ENCODE peak calls at places on chromosomes 13 and 19, in five cellular contexts. T, N, Z, E and R are unnamed samples.
A peak's percentile ranks its signal among the peaks of the same experiment; 100 is the strongest.

GRCh38 chr13:77583551-77583950 is 48.0 kb downstream of the SCEL start:
- DNase-seq in T (no peak), N (no peak), Z (no peak), E (no peak), R (no peak)

GRCh38 chr19:1567848-1568227 is 287 bp downstream of the MEX3D start:
- DNase-seq in T (no peak), N (no peak), Z (no peak), E (no peak), R (no peak)

GRCh38 chr19:4877753-4878490 is 10.5 kb upstream of the PLIN3 start:
- DNase-seq in T (no peak), N (no peak), Z (peak; percentile 76), E (no peak), R (no peak)

GRCh38 chr13:30394798-30395191 is 27.5 kb upstream of the UBE2L5 start:
- DNase-seq in T (no peak), N (no peak), Z (no peak), E (no peak), R (no peak)

GRCh38 chr13:75704194-75704941 is 68.2 kb downstream of the LMO7 start:
- DNase-seq in T (no peak), N (no peak), Z (no peak), E (no peak), R (no peak)

GRCh38 chr13:38753878-38754277 is 67.0 kb downstream of the FREM2 start:
- DNase-seq in T (no peak), N (no peak), Z (no peak), E (no peak), R (no peak)

GRCh38 chr13:99045396-99045795 is 67.5 kb upstream of the DOCK9 start:
- DNase-seq in T (no peak), N (no peak), Z (no peak), E (no peak), R (no peak)

GRCh38 chr13:77465595-77466195 is 69.8 kb upstream of the SCEL start:
- DNase-seq in T (no peak), N (no peak), Z (no peak), E (no peak), R (no peak)

GRCh38 chr13:98195054-98195791 is 18.2 kb upstream of the RNF113B start:
- DNase-seq in T (no peak), N (no peak), Z (no peak), E (peak; percentile 48), R (no peak)

GRCh38 chr13:25973085-25973484 is 78.7 kb downstream of the SHISA2 start:
- DNase-seq in T (no peak), N (no peak), Z (no peak), E (no peak), R (no peak)

GRCh38 chr13:76016799-76017198 is 380.7 kb downstream of the LMO7 start:
- DNase-seq in T (no peak), N (peak; percentile 6), Z (no peak), E (peak; percentile 26), R (peak; percentile 4)

GRCh38 chr13:32984857-32985626 is 31.2 kb upstream of the KL start:
- DNase-seq in T (peak; percentile 54), N (no peak), Z (no peak), E (no peak), R (no peak)

GRCh38 chr19:30743702-30744101 is 371.5 kb downstream of the ZNF536 start:
- DNase-seq in T (no peak), N (no peak), Z (no peak), E (no peak), R (no peak)

GRCh38 chr19:42323852-42324654 is 1.4 kb upstream of the MEGF8 start:
- DNase-seq in T (no peak), N (no peak), Z (no peak), E (no peak), R (no peak)

GRCh38 chr19:9615828-9616227 is 5.2 kb downstream of the ZNF561 start:
- DNase-seq in T (no peak), N (no peak), Z (no peak), E (no peak), R (no peak)

GRCh38 chr13:49319555-49320350 is 72.0 kb downstream of the CDADC1 start:
- DNase-seq in T (no peak), N (no peak), Z (no peak), E (no peak), R (no peak)

GRCh38 chr13:113364933-113365371 is 1.0 kb upstream of the GRTP1 start:
- DNase-seq in T (no peak), N (no peak), Z (no peak), E (peak; percentile 27), R (no peak)

GRCh38 chr13:57250472-57250871 is 83.5 kb downstream of the PRR20E start:
- DNase-seq in T (no peak), N (no peak), Z (no peak), E (no peak), R (no peak)

GRCh38 chr19:30254214-30254613 is 118.0 kb upstream of the ZNF536 start:
- DNase-seq in T (no peak), N (no peak), Z (no peak), E (no peak), R (no peak)

GRCh38 chr13:98246538-98247172 is 69.6 kb upstream of the RNF113B start:
- DNase-seq in T (no peak), N (no peak), Z (no peak), E (no peak), R (no peak)

GRCh38 chr13:52356327-52356726 is 49.6 kb downstream of the THSD1 start:
- DNase-seq in T (no peak), N (no peak), Z (no peak), E (no peak), R (peak; percentile 39)

GRCh38 chr19:10389863-10390262 is 9.5 kb upstream of the TYK2 start:
- DNase-seq in T (no peak), N (no peak), Z (no peak), E (no peak), R (no peak)

GRCh38 chr13:93847162-93847561 is 620.6 kb downstream of the GPC6 start:
- DNase-seq in T (peak; percentile 1), N (no peak), Z (no peak), E (no peak), R (peak; percentile 19)

GRCh38 chr19:56608274-56608964 is 13.3 kb downstream of the ZNF71 start:
- DNase-seq in T (no peak), N (no peak), Z (no peak), E (no peak), R (no peak)

GRCh38 chr19:7917292-7918061 is 2.7 kb upstream of the SNAPC2 start:
- DNase-seq in T (peak; percentile 65), N (no peak), Z (peak; percentile 73), E (no peak), R (no peak)

GRCh38 chr13:46197299-46197975 is 14.3 kb upstream of the LRRC63 start:
- DNase-seq in T (no peak), N (no peak), Z (no peak), E (no peak), R (no peak)

GRCh38 chr19:49764341-49764740 is 1.2 kb upstream of the TSKS start:
- DNase-seq in T (no peak), N (no peak), Z (no peak), E (no peak), R (no peak)

GRCh38 chr13:20369886-20370361 is 137.8 kb upstream of the GJB6 start:
- DNase-seq in T (no peak), N (no peak), Z (no peak), E (no peak), R (no peak)

GRCh38 chr19:41366089-41366488 is 2.1 kb upstream of the B9D2 start:
- DNase-seq in T (peak; percentile 78), N (no peak), Z (no peak), E (no peak), R (no peak)

GRCh38 chr19:46529622-46530451 is 34.2 kb upstream of the PNMA8B start:
- DNase-seq in T (peak; percentile 89), N (peak; percentile 23), Z (peak; percentile 82), E (peak; percentile 69), R (peak; percentile 40)

GRCh38 chr19:4654437-4655361 is 15.4 kb downstream of the TNFAIP8L1 start:
- DNase-seq in T (no peak), N (no peak), Z (no peak), E (no peak), R (no peak)

GRCh38 chr13:89076622-89077021 is 1405.5 kb downstream of the SLITRK5 start:
- DNase-seq in T (no peak), N (no peak), Z (no peak), E (no peak), R (no peak)

GRCh38 chr13:45575146-45575829 is 40.3 kb downstream of the ERICH6B start:
- DNase-seq in T (no peak), N (no peak), Z (no peak), E (no peak), R (no peak)

GRCh38 chr19:11361037-11361770 is 6.0 kb downstream of the PLPPR2 start:
- DNase-seq in T (no peak), N (no peak), Z (peak; percentile 63), E (peak; percentile 98), R (no peak)